ENCODE peak calls at places on chromosome 12, in ten cellular contexts. B is A549, M is H9, L is GM23248, G is GM23338, I is mesendoderm, Y is fibroblast of lung, P is neuronal stem cell, N is H1, F is mesenchymal stem cell. Q is an unnamed sample.

GRCh38 chr12:32983968-32984367 is 87.4 kb upstream of the PKP2 start:
- DNase-seq in B (no peak), M (peak; percentile 76), L (no peak), G (peak; percentile 82), I (peak; percentile 36), Y (no peak), P (no peak), N (peak; percentile 17), F (no peak), Q (peak; percentile 21)

GRCh38 chr12:122646568-122647220 is 56.5 kb downstream of the HCAR2 start:
- DNase-seq in B (no peak), M (no peak), L (peak; percentile 84), G (no peak), I (no peak), Y (peak; percentile 85), P (no peak), N (no peak), F (peak; percentile 66), Q (no peak)

GRCh38 chr12:84355561-84355960 is 557.0 kb downstream of the SLC6A15 start:
- DNase-seq in B (no peak), M (no peak), L (no peak), G (no peak), I (no peak), Y (no peak), P (no peak), N (no peak), F (no peak), Q (no peak)

GRCh38 chr12:26833692-26834168 is 736 bp upstream of the ITPR2 start:
- DNase-seq in B (no peak), M (peak; percentile 85), L (peak; percentile 52), G (peak; percentile 88), I (peak; percentile 89), Y (peak; percentile 51), P (peak; percentile 38), N (no peak), F (peak; percentile 85), Q (peak; percentile 81)

GRCh38 chr12:120376890-120377572 is 8.1 kb upstream of the MSI1 start:
- DNase-seq in B (no peak), M (no peak), L (no peak), G (no peak), I (no peak), Y (no peak), P (no peak), N (no peak), F (no peak), Q (no peak)

GRCh38 chr12:121513464-121514183 is 67.2 kb downstream of the KDM2B start:
- DNase-seq in B (peak; percentile 91), M (peak; percentile 94), L (no peak), G (peak; percentile 82), I (peak; percentile 85), Y (no peak), P (no peak), N (peak; percentile 38), F (no peak), Q (peak; percentile 54)

GRCh38 chr12:84763112-84763511 is 149.5 kb downstream of the SLC6A15 start:
- DNase-seq in B (no peak), M (no peak), L (peak; percentile 85), G (no peak), I (no peak), Y (peak; percentile 57), P (no peak), N (no peak), F (no peak), Q (no peak)

GRCh38 chr12:64127811-64128210 is 94.3 kb downstream of the KICS2 start:
- DNase-seq in B (no peak), M (no peak), L (no peak), G (no peak), I (no peak), Y (no peak), P (no peak), N (no peak), F (no peak), Q (no peak)

GRCh38 chr12:120936197-120936596 is 32.0 kb upstream of the SPPL3 start:
- DNase-seq in B (no peak), M (no peak), L (no peak), G (no peak), I (no peak), Y (no peak), P (no peak), N (no peak), F (no peak), Q (no peak)

GRCh38 chr12:65961731-65962130 is 137.4 kb downstream of the HMGA2 start:
- DNase-seq in B (no peak), M (no peak), L (no peak), G (no peak), I (no peak), Y (no peak), P (no peak), N (no peak), F (no peak), Q (no peak)

GRCh38 chr12:65958456-65958855 is 134.2 kb downstream of the HMGA2 start:
- DNase-seq in B (no peak), M (no peak), L (peak; percentile 40), G (peak; percentile 36), I (peak; percentile 33), Y (no peak), P (no peak), N (no peak), F (no peak), Q (no peak)

GRCh38 chr12:65959452-65959851 is 135.2 kb downstream of the HMGA2 start:
- DNase-seq in B (no peak), M (no peak), L (no peak), G (no peak), I (no peak), Y (no peak), P (no peak), N (no peak), F (no peak), Q (no peak)

GRCh38 chr12:65962921-65963883 is 138.9 kb downstream of the HMGA2 start:
- DNase-seq in B (no peak), M (peak; percentile 77), L (no peak), G (peak; percentile 84), I (peak; percentile 74), Y (no peak), P (no peak), N (no peak), F (no peak), Q (peak; percentile 45)

DNA sequence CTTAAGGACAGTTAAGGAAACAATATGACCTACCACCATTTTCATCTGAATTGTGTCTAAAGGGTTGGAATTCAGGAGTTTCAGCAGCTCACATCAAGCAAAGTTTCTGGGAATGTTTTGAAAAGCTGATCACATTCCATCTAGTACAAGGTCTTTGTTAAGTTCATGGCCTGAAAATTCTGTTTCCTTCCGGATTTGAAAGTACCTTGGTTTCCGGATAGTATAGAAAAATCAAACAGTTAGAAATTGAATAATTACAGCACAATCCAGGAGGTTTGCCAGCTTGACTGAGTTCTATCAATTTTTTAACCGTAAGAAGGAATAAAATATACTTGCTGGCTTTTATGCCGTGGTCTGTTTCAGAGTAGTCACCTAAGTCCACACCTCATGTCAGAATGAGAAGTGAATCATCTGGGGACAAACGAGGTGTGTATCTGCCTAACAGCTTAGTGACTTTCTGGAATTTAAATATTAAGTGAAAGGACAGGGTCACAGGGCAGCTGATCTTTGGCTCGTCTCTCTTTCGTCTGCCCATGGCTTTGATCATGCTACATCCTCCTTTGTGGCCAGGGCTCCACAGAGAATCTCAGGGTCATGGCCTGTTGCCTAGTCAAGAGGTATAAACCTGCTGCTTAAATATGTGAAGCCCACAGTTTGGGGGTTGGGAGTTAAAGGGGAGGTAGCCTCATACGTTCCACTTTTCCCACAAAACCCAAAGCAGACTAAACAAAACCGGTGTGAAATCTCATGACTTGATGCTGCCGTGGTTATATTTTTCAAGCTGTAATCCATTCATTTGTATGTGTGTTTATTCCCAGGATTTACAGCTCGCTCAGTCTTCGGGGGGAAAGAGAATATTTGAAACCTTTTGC is 136.8 kb downstream of the HMGA2 start:
- DNase-seq in B (no peak), M (no peak), L (no peak), G (no peak), I (no peak), Y (no peak), P (no peak), N (no peak), F (peak; percentile 49), Q (no peak)
- H3K4me2 ChIP-seq in B (no peak overlapping the region), M (no peak overlapping the region), L (no peak overlapping the region), G (no peak overlapping the region), I (no peak overlapping the region), Y (no peak overlapping the region), P (no peak overlapping the region), N (no peak overlapping the region), F (peak overlapping the region; percentile 30), Q (no peak overlapping the region)

DNA sequence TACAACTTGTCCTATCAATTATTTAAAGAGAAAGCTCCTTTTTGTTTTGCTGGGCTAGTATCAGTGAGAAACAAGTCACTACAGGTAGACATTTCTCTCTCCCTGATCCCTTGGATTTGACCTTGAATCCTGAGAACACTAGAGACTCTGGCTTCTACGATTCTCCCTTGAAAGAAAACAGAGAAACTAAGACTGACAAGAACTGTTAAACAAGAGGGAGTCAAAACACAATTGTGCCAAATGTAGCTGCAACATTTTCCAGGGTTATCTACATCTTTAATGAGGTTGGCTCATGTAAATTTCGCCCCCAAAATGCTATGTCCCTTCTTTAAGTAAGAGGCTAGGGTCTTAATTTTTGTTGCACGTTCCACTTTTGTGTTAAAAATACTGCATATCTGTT is 62.4 kb downstream of the SLC38A1 start:
- DNase-seq in B (no peak), M (no peak), L (no peak), G (no peak), I (no peak), Y (no peak), P (no peak), N (no peak), F (no peak), Q (no peak)
- H3K4me2 ChIP-seq in B (no peak overlapping the region), M (no peak overlapping the region), L (no peak overlapping the region), G (no peak overlapping the region), I (no peak overlapping the region), Y (no peak overlapping the region), P (no peak overlapping the region), N (no peak overlapping the region), F (no peak overlapping the region), Q (no peak overlapping the region)

DNA sequence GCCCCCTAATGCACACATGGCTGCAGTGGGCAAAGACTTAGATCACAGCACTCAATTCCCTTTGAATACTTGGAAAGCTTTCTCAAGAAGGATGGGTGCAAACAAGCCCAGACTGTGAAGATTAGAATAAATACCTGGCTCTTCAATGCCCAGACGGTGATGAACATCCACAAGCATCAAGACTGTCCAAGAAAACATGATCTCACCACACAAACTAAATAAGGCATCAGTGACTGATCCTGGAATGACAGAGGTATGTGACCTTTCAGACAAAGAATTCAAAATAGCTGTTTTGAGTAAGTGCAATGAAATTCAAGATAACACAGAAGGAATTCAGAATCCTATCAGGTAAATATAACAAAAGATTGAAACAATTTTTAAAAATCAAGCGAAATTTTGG is 43.8 kb upstream of the ZDHHC17 start:
- DNase-seq in B (no peak), M (no peak), L (peak; percentile 68), G (no peak), I (peak; percentile 80), Y (no peak), P (no peak), N (no peak), F (no peak), Q (no peak)
- H3K4me2 ChIP-seq in B (peak overlapping the region; percentile 56), M (no peak overlapping the region), L (peak overlapping the region; percentile 41), G (no peak overlapping the region), I (no peak overlapping the region), Y (no peak overlapping the region), P (no peak overlapping the region), N (no peak overlapping the region), F (no peak overlapping the region), Q (no peak overlapping the region)

GRCh38 chr12:49903700-49904423 is at the start of gene FAIM2:
- DNase-seq in B (no peak), M (peak; percentile 62), L (peak; percentile 73), G (peak; percentile 64), I (no peak), Y (peak; percentile 84), P (no peak), N (no peak), F (peak; percentile 44), Q (peak; percentile 62)
- H3K4me2 ChIP-seq in B (no peak within 1 kb of the TSS), M (peak within 1 kb of the TSS; percentile 66), L (peak within 1 kb of the TSS; percentile 50), G (peak within 1 kb of the TSS; percentile 74), I (no peak within 1 kb of the TSS), Y (peak within 1 kb of the TSS; percentile 44), P (peak within 1 kb of the TSS; percentile 85), N (peak within 1 kb of the TSS; percentile 74), F (peak within 1 kb of the TSS; percentile 62), Q (peak within 1 kb of the TSS; percentile 77)

Q was measured in neural progenitor cell.